ENCODE peak calls at places on chromosomes 12 and 14, in seven cellular contexts. M, U, K, B, P, H and Z are unnamed samples.

GRCh38 chr12:15526033-15526432 is 203.7 kb downstream of the PTPRO start:
- DNase-seq in M (no peak), U (no peak), K (no peak), B (peak; percentile 53), P (no peak), H (no peak), Z (no peak)

GRCh38 chr12:3810016-3810370 is 57.1 kb upstream of the CRACR2A start:
- DNase-seq in M (no peak), U (no peak), K (no peak), B (no peak), P (no peak), H (no peak), Z (no peak)

GRCh38 chr14:91219505-91220389 is 24.8 kb downstream of the GPR68 start:
- DNase-seq in M (no peak), U (no peak), K (no peak), B (no peak), P (no peak), H (no peak), Z (no peak)

GRCh38 chr12:117180790-117181467 is 9.3 kb downstream of the FBXO21 start:
- DNase-seq in M (no peak), U (no peak), K (no peak), B (no peak), P (no peak), H (no peak), Z (no peak)

GRCh38 chr12:49323524-49324097 is 556 bp downstream of the TROAP start:
- DNase-seq in M (no peak), U (no peak), K (no peak), B (no peak), P (no peak), H (no peak), Z (no peak)

GRCh38 chr12:77940566-77940965 is 109.9 kb downstream of the NAV3 start:
- DNase-seq in M (peak; percentile 61), U (peak; percentile 74), K (no peak), B (no peak), P (no peak), H (no peak), Z (no peak)

GRCh38 chr14:105075364-105076295 is 10.4 kb upstream of the GPR132 start:
- DNase-seq in M (peak; percentile 52), U (peak; percentile 51), K (no peak), B (peak; percentile 70), P (no peak), H (no peak), Z (peak; percentile 69)

GRCh38 chr14:33847066-33847465 is 103.8 kb downstream of the EGLN3 start:
- DNase-seq in M (no peak), U (no peak), K (no peak), B (no peak), P (no peak), H (no peak), Z (no peak)

GRCh38 chr14:67428501-67429031 is 16.6 kb upstream of the PLEK2 start:
- DNase-seq in M (peak; percentile 75), U (peak; percentile 57), K (no peak), B (peak; percentile 88), P (peak; percentile 93), H (no peak), Z (peak; percentile 50)

GRCh38 chr12:14238224-14238792 is 127.2 kb upstream of the ATF7IP start:
- DNase-seq in M (peak; percentile 55), U (peak; percentile 41), K (no peak), B (peak; percentile 20), P (no peak), H (no peak), Z (no peak)

GRCh38 chr14:70027785-70028428 is 148.7 kb downstream of the SMOC1 start:
- DNase-seq in M (peak; percentile 46), U (peak; percentile 32), K (peak; percentile 65), B (peak; percentile 67), P (peak; percentile 48), H (peak; percentile 99), Z (peak; percentile 82)

GRCh38 chr12:64137117-64137516 is 85.0 kb downstream of the KICS2 start:
- DNase-seq in M (peak; percentile 59), U (no peak), K (no peak), B (no peak), P (no peak), H (no peak), Z (no peak)

GRCh38 chr12:59780605-59781135 is 184.8 kb downstream of the SLC16A7 start:
- DNase-seq in M (peak; percentile 47), U (peak; percentile 36), K (peak; percentile 17), B (peak; percentile 76), P (no peak), H (no peak), Z (no peak)

GRCh38 chr12:109820921-109821381 is 12.2 kb downstream of the TRPV4 start:
- DNase-seq in M (no peak), U (no peak), K (no peak), B (no peak), P (peak; percentile 10), H (no peak), Z (no peak)

GRCh38 chr12:52010692-52011601 is 4.2 kb downstream of the TAMALIN start:
- DNase-seq in M (no peak), U (no peak), K (no peak), B (no peak), P (no peak), H (no peak), Z (no peak)

GRCh38 chr12:47821346-47821706 is 1.6 kb upstream of the HDAC7 start:
- DNase-seq in M (no peak), U (no peak), K (no peak), B (no peak), P (no peak), H (no peak), Z (no peak)

GRCh38 chr14:61875483-61875882 is 113.3 kb downstream of the SNAPC1 start:
- DNase-seq in M (no peak), U (no peak), K (no peak), B (no peak), P (no peak), H (no peak), Z (no peak)

GRCh38 chr14:102029956-102030355 is 56.9 kb downstream of the HSP90AA1 start:
- DNase-seq in M (peak; percentile 90), U (peak; percentile 29), K (no peak), B (peak; percentile 40), P (no peak), H (no peak), Z (no peak)

GRCh38 chr12:68011882-68012207 is 22.6 kb downstream of the IFNG-AS1 start:
- DNase-seq in M (peak; percentile 12), U (peak; percentile 17), K (no peak), B (peak; percentile 34), P (no peak), H (no peak), Z (no peak)

GRCh38 chr14:68392393-68393085 is 400.3 kb downstream of the ZFP36L1 start:
- DNase-seq in M (no peak), U (peak; percentile 56), K (peak; percentile 21), B (no peak), P (no peak), H (no peak), Z (no peak)

GRCh38 chr12:48022180-48022521 is 17.9 kb upstream of the COL2A1 start:
- DNase-seq in M (no peak), U (no peak), K (no peak), B (no peak), P (no peak), H (no peak), Z (no peak)

GRCh38 chr14:52918486-52918885 is 32.4 kb downstream of the FERMT2 start:
- DNase-seq in M (peak; percentile 81), U (peak; percentile 80), K (no peak), B (no peak), P (no peak), H (no peak), Z (no peak)

GRCh38 chr14:69260246-69260978 is 454 bp downstream of the GALNT16 start:
- DNase-seq in M (peak; percentile 4), U (peak; percentile 53), K (peak; percentile 61), B (peak; percentile 79), P (no peak), H (peak; percentile 79), Z (peak; percentile 60)

GRCh38 chr12:121536929-121537813 is 43.7 kb downstream of the KDM2B start:
- DNase-seq in M (peak; percentile 77), U (peak; percentile 89), K (peak; percentile 81), B (peak; percentile 52), P (peak; percentile 21), H (peak; percentile 78), Z (peak; percentile 70)

GRCh38 chr14:39762576-39763401 is 330.6 kb upstream of the FBXO33 start:
- DNase-seq in M (no peak), U (peak; percentile 84), K (no peak), B (peak; percentile 42), P (peak; percentile 58), H (no peak), Z (no peak)

GRCh38 chr14:59333668-59334067 is 131.5 kb downstream of the GPR135 start:
- DNase-seq in M (peak; percentile 95), U (peak; percentile 98), K (no peak), B (peak; percentile 69), P (peak; percentile 76), H (no peak), Z (no peak)
- H3K18ac ChIP-seq in M (no peak overlapping the region), U (no peak overlapping the region), K (no peak overlapping the region), B (no peak overlapping the region), P (no peak overlapping the region), H (no peak overlapping the region), Z (no peak overlapping the region)

DNA sequence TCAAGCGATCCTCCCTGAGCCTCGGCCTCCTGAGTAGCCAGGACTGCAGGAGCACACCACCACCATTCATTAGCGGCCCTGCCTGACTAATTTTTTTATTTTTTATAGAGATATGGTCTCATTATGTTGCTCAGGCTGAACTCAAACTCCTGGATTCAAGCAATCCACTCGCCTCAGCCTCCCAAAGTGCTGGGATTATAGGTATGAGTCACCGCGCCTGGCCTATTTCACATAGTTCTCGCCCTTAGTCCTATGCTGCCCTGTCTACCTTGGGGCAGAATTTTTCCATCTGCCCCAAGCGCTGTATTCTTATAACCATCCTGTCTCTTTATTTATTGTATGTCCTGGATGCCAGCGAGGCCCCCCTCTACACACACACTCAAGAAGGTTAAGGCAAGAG is 50.9 kb upstream of the BCL2L14 start:
- DNase-seq in M (no peak), U (peak; percentile 15), K (no peak), B (no peak), P (peak; percentile 37), H (peak; percentile 14), Z (no peak)
- H3K18ac ChIP-seq in M (no peak overlapping the region), U (no peak overlapping the region), K (no peak overlapping the region), B (no peak overlapping the region), P (no peak overlapping the region), H (no peak overlapping the region), Z (no peak overlapping the region)

GRCh38 chr12:107241421-107241820 is 148.1 kb upstream of the CRY1 start:
- DNase-seq in M (no peak), U (no peak), K (no peak), B (no peak), P (no peak), H (no peak), Z (no peak)

GRCh38 chr12:107236824-107237467 is 143.6 kb upstream of the CRY1 start:
- DNase-seq in M (peak; percentile 54), U (no peak), K (no peak), B (peak; percentile 20), P (no peak), H (no peak), Z (no peak)

GRCh38 chr12:107242189-107242588 is 148.8 kb upstream of the CRY1 start:
- DNase-seq in M (peak; percentile 20), U (no peak), K (no peak), B (no peak), P (no peak), H (no peak), Z (no peak)

GRCh38 chr12:107235600-107235999 is 142.3 kb upstream of the CRY1 start:
- DNase-seq in M (no peak), U (no peak), K (no peak), B (no peak), P (no peak), H (no peak), Z (no peak)

GRCh38 chr12:107238276-107238675 is 144.9 kb upstream of the CRY1 start:
- DNase-seq in M (peak; percentile 48), U (no peak), K (no peak), B (no peak), P (no peak), H (no peak), Z (no peak)
- H3K18ac ChIP-seq in M (no peak overlapping the region), U (no peak overlapping the region), K (no peak overlapping the region), B (no peak overlapping the region), P (no peak overlapping the region), H (no peak overlapping the region), Z (no peak overlapping the region)

GRCh38 chr14:73457935-73458218 is 469 bp downstream of the NUMB start:
- DNase-seq in M (no peak), U (no peak), K (no peak), B (no peak), P (no peak), H (no peak), Z (no peak)
- H3K18ac ChIP-seq in M (peak overlapping the region; percentile 55), U (peak overlapping the region; percentile 89), K (peak overlapping the region; percentile 95), B (peak overlapping the region; percentile 91), P (peak overlapping the region; percentile 83), H (peak overlapping the region; percentile 66), Z (no peak overlapping the region)